ENCODE peak calls at places on chromosomes 1 and 21, in six cellular contexts. Y, P, E, N, U and X are unnamed samples.

GRCh38 chr1:34266127-34266951 is 89.6 kb downstream of the C1orf94 start:
- DNase-seq in Y (peak), P (no peak), E (no peak), N (no peak), U (no peak), X (no peak)

GRCh38 chr1:197130677-197131304 is 15.7 kb downstream of the ASPM start:
- DNase-seq in Y (no peak), P (no peak), E (no peak), N (no peak), U (no peak), X (no peak)

GRCh38 chr1:20439282-20439681 is 46.7 kb downstream of the CAMK2N1 start:
- DNase-seq in Y (no peak), P (no peak), E (peak), N (no peak), U (no peak), X (no peak)

GRCh38 chr21:45404726-45405270 is at the start of gene COL18A1:
- DNase-seq in Y (peak), P (peak), E (no peak), N (peak), U (peak), X (peak)

GRCh38 chr1:223244366-223245103 is 101.5 kb upstream of the TLR5 start:
- DNase-seq in Y (peak), P (no peak), E (no peak), N (no peak), U (no peak), X (no peak)

GRCh38 chr1:83802023-83802422 is 196.9 kb downstream of the TTLL7 start:
- DNase-seq in Y (no peak), P (peak), E (no peak), N (no peak), U (no peak), X (no peak)

GRCh38 chr1:4771267-4771666 is 116.9 kb downstream of the AJAP1 start:
- DNase-seq in Y (no peak), P (no peak), E (no peak), N (no peak), U (no peak), X (no peak)

GRCh38 chr1:79885101-79885500 is 878.6 kb upstream of the ADGRL4 start:
- DNase-seq in Y (no peak), P (no peak), E (no peak), N (no peak), U (no peak), X (no peak)

GRCh38 chr21:25953196-25953595 is 217.4 kb downstream of the APP start:
- DNase-seq in Y (no peak), P (no peak), E (no peak), N (no peak), U (no peak), X (no peak)

GRCh38 chr1:46110521-46110920 is 21.9 kb downstream of the PIK3R3 start:
- DNase-seq in Y (no peak), P (no peak), E (no peak), N (no peak), U (no peak), X (no peak)

GRCh38 chr1:173715538-173715844 is 710 bp downstream of the KLHL20 start:
- DNase-seq in Y (no peak), P (no peak), E (no peak), N (no peak), U (no peak), X (no peak)

GRCh38 chr1:157429841-157430240 is 122.5 kb downstream of the FCRL5 start:
- DNase-seq in Y (no peak), P (no peak), E (peak), N (no peak), U (no peak), X (no peak)

GRCh38 chr1:231590453-231591198 is 36.0 kb upstream of the DISC1 start:
- DNase-seq in Y (peak), P (no peak), E (peak), N (peak), U (peak), X (peak)

GRCh38 chr1:89065077-89065868 is at the start of gene GBP1:
- DNase-seq in Y (no peak), P (no peak), E (peak), N (no peak), U (no peak), X (no peak)

GRCh38 chr1:103211073-103211472 is 102.8 kb upstream of the COL11A1 start:
- DNase-seq in Y (no peak), P (no peak), E (no peak), N (no peak), U (no peak), X (no peak)

GRCh38 chr1:18948048-18948912 is 8.2 kb downstream of the IFFO2 start:
- DNase-seq in Y (no peak), P (no peak), E (no peak), N (peak), U (no peak), X (no peak)

GRCh38 chr1:68938051-68938450 is 441.2 kb upstream of the DEPDC1 start:
- DNase-seq in Y (no peak), P (no peak), E (no peak), N (no peak), U (no peak), X (no peak)

GRCh38 chr1:185694081-185694480 is 40.1 kb upstream of the HMCN1 start:
- DNase-seq in Y (no peak), P (no peak), E (no peak), N (no peak), U (no peak), X (peak)

GRCh38 chr1:233543338-233544255 is 70.3 kb upstream of the KCNK1 start:
- DNase-seq in Y (no peak), P (no peak), E (peak), N (no peak), U (peak), X (no peak)

GRCh38 chr1:89547563-89548485 is 23.2 kb downstream of the LRRC8B start:
- DNase-seq in Y (peak), P (peak), E (peak), N (no peak), U (no peak), X (no peak)

GRCh38 chr1:17136936-17137335 is 17.7 kb upstream of the PADI2 start:
- DNase-seq in Y (no peak), P (no peak), E (no peak), N (no peak), U (no peak), X (no peak)

GRCh38 chr1:63148825-63149645 is 173.3 kb upstream of the FOXD3 start:
- DNase-seq in Y (peak), P (peak), E (peak), N (no peak), U (no peak), X (no peak)

GRCh38 chr1:200895801-200896570 is 1.3 kb downstream of the INAVA start:
- DNase-seq in Y (no peak), P (no peak), E (no peak), N (no peak), U (no peak), X (no peak)

GRCh38 chr1:115275216-115275615 is 62.8 kb downstream of the NGF start:
- DNase-seq in Y (no peak), P (peak), E (no peak), N (no peak), U (no peak), X (no peak)